ENCODE peak calls at places on chromosomes 4 and X, in eight cellular contexts. C is transverse colon, H is suprapubic skin, Q is aorta, W is stomach, K is K562, B is fibroblast of lung, S is tibial artery. A is an unnamed sample. For H3K36me3 and H3K9me3, the result is how much of the 10 kb centered on the place peaks cover.

GRCh38 chr4:81314897-81315470 is 100.0 kb upstream of the PRKG2 start:
- DNase-seq in S (no peak), Q (no peak), B (peak), C (no peak), W (no peak), K (no peak), H (no peak), A (peak)

GRCh38 chr4:177451108-177451500 is 8.9 kb upstream of the AGA start:
- DNase-seq in Q (no peak), H (no peak), S (no peak), W (no peak), C (no peak), B (no peak), K (no peak), A (no peak)

GRCh38 chr4:55312491-55313101 is 33.4 kb upstream of the SRD5A3 start:
- DNase-seq in B (peak), Q (no peak), W (peak), K (peak), C (peak), H (peak), S (no peak), A (no peak)

GRCh38 chr4:149793459-149793858 is 22.2 kb downstream of the IQCM start:
- DNase-seq in Q (no peak), H (no peak), B (peak), C (no peak), K (no peak), W (no peak), S (no peak), A (no peak)

GRCh38 chr4:121464854-121465253 is 84.0 kb upstream of the QRFPR start:
- DNase-seq in S (no peak), K (no peak), H (no peak), W (no peak), Q (no peak), B (no peak), C (no peak), A (no peak)

GRCh38 chr4:7387925-7388324 is 46.8 kb downstream of the PSAPL1 start:
- DNase-seq in S (peak), C (no peak), W (no peak), B (no peak), H (no peak), Q (no peak), K (no peak), A (no peak)

GRCh38 chrX:9388450-9388849 is 76.4 kb upstream of the TBL1X start:
- DNase-seq in C (no peak), W (no peak), H (no peak), S (no peak), K (no peak), Q (no peak), B (no peak), A (no peak)

GRCh38 chr4:182749768-182750167 is 167.4 kb downstream of the DCTD start:
- DNase-seq in S (no peak), B (no peak), Q (no peak), W (no peak), C (no peak), K (no peak), H (no peak), A (no peak)

GRCh38 chr4:77697860-77698599 is 92.4 kb downstream of the CXCL13 start:
- DNase-seq in B (peak), S (no peak), C (peak), Q (no peak), K (peak), W (peak), H (no peak), A (peak)

GRCh38 chrX:153500676-153501280 is 6.0 kb downstream of the BGN start:
- DNase-seq in Q (no peak), C (no peak), B (no peak), H (no peak), K (no peak), S (no peak), W (no peak), A (no peak)

GRCh38 chr4:83890816-83891215 is 354.9 kb downstream of the GPAT3 start:
- DNase-seq in W (no peak), H (no peak), C (no peak), S (no peak), K (no peak), Q (no peak), B (no peak), A (no peak)

GRCh38 chrX:32614707-32615106 is 596.6 kb downstream of the DMD start:
- DNase-seq in S (no peak), Q (no peak), H (no peak), B (no peak), K (no peak), C (no peak), W (no peak), A (no peak)

GRCh38 chr4:22688236-22688635 is 4.5 kb upstream of the GBA3 start:
- DNase-seq in S (no peak), C (no peak), Q (no peak), B (no peak), K (no peak), H (no peak), W (no peak), A (no peak)

GRCh38 chr4:168876106-168876505 is 133.9 kb downstream of the CBR4 start:
- DNase-seq in S (no peak), K (no peak), W (no peak), H (no peak), B (no peak), Q (no peak), C (no peak), A (no peak)

GRCh38 chr4:168877407-168877778 is 132.7 kb downstream of the CBR4 start:
- DNase-seq in Q (no peak), C (no peak), W (no peak), K (no peak), S (no peak), B (peak), H (no peak), A (no peak)

GRCh38 chr4:168879178-168879577 is 130.9 kb downstream of the CBR4 start:
- DNase-seq in H (no peak), W (no peak), C (no peak), Q (no peak), B (no peak), S (no peak), K (no peak), A (no peak)

GRCh38 chr4:168880087-168880675 is 129.9 kb downstream of the CBR4 start:
- DNase-seq in S (no peak), Q (no peak), B (peak), K (no peak), H (no peak), W (no peak), C (no peak), A (no peak)

GRCh38 chr4:168877779-168878491 is 132.1 kb downstream of the CBR4 start:
- DNase-seq in C (no peak), S (peak), B (peak), K (no peak), Q (peak), H (peak), W (no peak), A (no peak)
- H3K36me3 ChIP-seq in C (under half), S (under half), B (under half), K (under half), Q (under half), H (under half), W (under half), A (half or more)

GRCh38 chrX:131795442-131796229 is 227.5 kb upstream of the STK26 start:
- DNase-seq in B (no peak), C (peak), W (peak), Q (no peak), H (no peak), K (no peak), S (no peak), A (no peak)
- H3K4me3 ChIP-seq in B (no peak), C (no peak), W (no peak), Q (no peak), H (no peak), K (no peak), S (no peak), A (no peak)

GRCh38 chrX:1222511-1223252 is 10.2 kb upstream of the CRLF2 start:
- DNase-seq in B (no peak), W (no peak), K (no peak), H (peak), C (no peak), S (no peak), Q (no peak), A (peak)
- H3K9me3 ChIP-seq in B (under half), W (under half), K (under half), H (under half), C (under half), S (under half), Q (under half), A (under half)

DNA sequence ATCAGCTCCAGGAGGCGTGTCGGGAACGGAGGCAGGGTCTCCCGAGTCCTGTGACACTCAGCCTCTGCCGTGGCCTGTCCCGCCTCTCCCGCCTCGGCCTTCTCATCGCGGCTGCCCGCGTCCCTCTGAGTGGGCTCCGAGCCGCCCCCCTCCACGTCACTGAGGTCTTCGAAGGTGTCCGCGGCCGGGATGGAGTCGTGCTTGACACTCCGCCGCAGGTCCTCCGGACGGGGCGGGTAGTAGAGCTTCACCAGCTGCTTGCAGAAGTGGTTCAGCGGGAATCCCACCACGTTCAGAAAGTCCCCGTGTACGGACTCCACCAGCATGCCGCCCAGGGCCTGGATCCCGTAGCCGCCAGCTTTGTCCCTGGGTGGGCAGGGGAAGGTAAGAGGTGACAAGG is 25.0 kb downstream of the ASMTL start:
- DNase-seq in W (no peak), S (peak), Q (peak), H (peak), K (no peak), C (no peak), B (no peak), A (no peak)
- H3K36me3 ChIP-seq in W (under half), S (under half), Q (under half), H (under half), K (under half), C (under half), B (under half), A (under half)

DNA sequence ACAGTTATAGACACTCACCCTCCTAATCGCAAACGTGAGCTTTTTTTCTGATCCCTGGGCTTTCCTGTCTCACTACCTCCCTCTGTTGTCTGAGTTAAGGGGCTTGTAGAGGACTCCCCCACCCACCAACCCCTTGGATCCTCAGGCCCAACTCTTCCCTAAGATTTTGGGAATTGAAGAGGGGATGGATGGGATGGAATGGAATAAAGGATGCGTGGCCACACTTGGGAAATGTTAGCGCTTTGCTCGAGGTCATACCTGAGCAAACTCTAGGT is 1.5 kb downstream of the CNKSR2 start:
- DNase-seq in B (no peak), W (no peak), H (no peak), S (no peak), Q (no peak), K (no peak), C (no peak), A (no peak)
- H3K4me3 ChIP-seq in B (no peak), W (peak), H (peak), S (peak), Q (no peak), K (no peak), C (no peak), A (no peak)

DNA sequence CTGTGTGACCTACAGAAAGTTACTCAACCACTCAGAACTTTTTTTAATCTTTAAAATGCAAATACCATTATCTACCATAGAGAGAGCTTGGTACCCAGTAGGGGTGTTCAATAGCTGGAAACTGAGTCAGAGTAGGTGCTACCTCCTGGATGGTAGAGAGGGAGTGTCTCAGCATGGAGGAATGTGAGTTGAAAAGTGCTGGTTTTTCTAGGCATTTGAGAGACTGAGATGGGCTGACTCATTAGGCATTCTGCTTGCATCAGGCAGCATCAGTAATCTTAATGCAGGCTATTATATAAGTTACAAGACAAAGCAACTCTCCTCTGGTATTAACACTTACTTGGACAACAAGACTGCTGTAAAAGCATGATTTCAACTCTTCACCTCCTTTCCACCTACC is 70.9 kb upstream of the ARHGEF9 start:
- DNase-seq in C (no peak), S (no peak), H (no peak), Q (no peak), K (no peak), B (peak), W (no peak), A (peak)
- H3K9me3 ChIP-seq in C (under half), S (under half), H (under half), Q (under half), K (under half), B (under half), W (under half), A (under half)

DNA sequence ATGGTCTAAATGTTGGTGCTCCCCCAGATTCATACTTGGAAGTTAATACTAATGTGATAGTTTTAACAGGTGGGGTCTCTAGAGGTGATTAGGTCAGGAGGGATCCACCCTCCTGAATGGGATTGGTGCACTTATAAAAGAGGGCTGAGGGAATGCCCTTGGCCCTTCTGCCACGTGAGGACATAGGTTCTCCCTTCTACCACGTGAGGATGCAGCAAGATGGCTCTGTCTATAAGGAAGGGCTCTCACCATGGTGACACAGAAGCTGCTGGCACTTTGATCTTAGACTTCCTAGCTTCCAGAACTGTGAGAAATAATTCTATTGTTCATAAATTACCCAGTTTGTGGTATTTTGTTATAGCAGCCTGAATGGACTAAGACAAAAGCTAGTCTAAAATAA is 1.1 kb downstream of the AADAT start:
- DNase-seq in H (no peak), K (no peak), C (no peak), S (no peak), W (no peak), B (peak), Q (no peak), A (no peak)
- H3K36me3 ChIP-seq in H (under half), K (under half), C (under half), S (under half), W (under half), B (under half), Q (under half), A (under half)

DNA sequence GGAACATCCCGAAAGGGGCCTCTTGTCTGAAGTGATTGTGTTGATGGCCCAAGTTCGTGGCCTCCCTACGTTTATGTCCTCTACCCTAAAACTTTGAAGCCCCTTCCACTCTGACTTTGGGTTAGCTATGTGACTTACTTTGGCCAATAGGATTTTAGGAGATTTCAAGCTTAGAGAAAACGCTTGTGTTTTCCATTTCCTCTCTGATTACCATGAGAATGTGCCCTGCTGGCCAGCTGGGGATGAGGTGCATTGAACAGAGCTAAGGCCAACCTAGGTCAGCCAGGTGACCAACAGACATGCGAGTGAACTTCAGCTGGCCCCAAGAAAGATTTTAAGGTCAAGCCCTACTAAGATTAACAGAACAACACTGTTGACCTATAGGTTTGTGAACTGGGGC is 82.4 kb downstream of the SLC2A9 start:
- DNase-seq in C (no peak), K (no peak), H (no peak), B (no peak), W (no peak), S (no peak), Q (no peak), A (no peak)
- H3K4me3 ChIP-seq in C (no peak), K (no peak), H (no peak), B (no peak), W (no peak), S (no peak), Q (no peak), A (no peak)